ENCODE peak calls at places on chromosome 11, in ten cellular contexts. A is astrocyte; S is endodermal cell; Q is lower lobe of right lung; P is dorsolateral prefrontal cortex; H is tibial nerve; F is mammary epithelial cell; U is caudate nucleus; K is sigmoid colon; C is CD4-positive, alpha-beta T cell. Z is an unnamed sample.

GRCh38 chr11:91972665-91973266 is 251.9 kb upstream of the FAT3 start:
- DNase-seq in A (peak), S (no peak), Q (no peak), P (no peak), H (no peak), F (no peak), U (no peak), K (no peak), C (no peak), Z (no peak)

GRCh38 chr11:93984205-93984586 is 37.0 kb upstream of the HEPHL1 start:
- DNase-seq in A (peak), S (no peak), Q (no peak), P (no peak), H (no peak), F (no peak), U (no peak), K (no peak), C (no peak), Z (no peak)

GRCh38 chr11:57675176-57675941 is 7.4 kb downstream of the ZDHHC5 start:
- DNase-seq in A (no peak), S (no peak), Q (no peak), P (no peak), H (no peak), F (no peak), U (no peak), K (no peak), C (no peak), Z (no peak)

GRCh38 chr11:75268626-75269366 is 28.2 kb downstream of the TPBGL start:
- DNase-seq in A (no peak), S (peak), Q (no peak), P (peak), H (no peak), F (no peak), U (no peak), K (peak), C (no peak), Z (no peak)

GRCh38 chr11:76667271-76667818 is 3.2 kb downstream of the LRRC32 start:
- DNase-seq in A (no peak), S (peak), Q (peak), P (peak), H (no peak), F (no peak), U (no peak), K (peak), C (no peak), Z (no peak)

GRCh38 chr11:107957109-107957588 is 28.9 kb downstream of the RAB39A start:
- DNase-seq in A (no peak), S (no peak), Q (no peak), P (no peak), H (peak), F (no peak), U (no peak), K (no peak), C (no peak), Z (no peak)

GRCh38 chr11:33542921-33543320 is 157.7 kb downstream of the C11orf91 start:
- DNase-seq in A (no peak), S (peak), Q (peak), P (peak), H (peak), F (peak), U (peak), K (no peak), C (peak), Z (peak)

GRCh38 chr11:27912916-27913315 is 195.0 kb downstream of the KIF18A start:
- DNase-seq in A (peak), S (no peak), Q (no peak), P (no peak), H (no peak), F (no peak), U (no peak), K (no peak), C (no peak), Z (no peak)

GRCh38 chr11:2467695-2468055 is 22.9 kb downstream of the KCNQ1 start:
- DNase-seq in A (no peak), S (peak), Q (no peak), P (no peak), H (no peak), F (no peak), U (no peak), K (no peak), C (no peak), Z (no peak)

GRCh38 chr11:45412521-45412920 is 126.4 kb upstream of the SYT13 start:
- DNase-seq in A (no peak), S (peak), Q (no peak), P (no peak), H (no peak), F (no peak), U (no peak), K (no peak), C (no peak), Z (no peak)

GRCh38 chr11:34870548-34871209 is 45.5 kb downstream of the APIP start:
- DNase-seq in A (no peak), S (no peak), Q (no peak), P (no peak), H (no peak), F (no peak), U (no peak), K (no peak), C (no peak), Z (no peak)

GRCh38 chr11:82315093-82315492 is 418.6 kb downstream of the FAM181B start:
- DNase-seq in A (no peak), S (peak), Q (no peak), P (no peak), H (no peak), F (peak), U (no peak), K (peak), C (no peak), Z (no peak)

GRCh38 chr11:94740083-94740974 is 27.8 kb upstream of the AMOTL1 start:
- DNase-seq in A (no peak), S (peak), Q (peak), P (peak), H (no peak), F (no peak), U (peak), K (peak), C (no peak), Z (no peak)

GRCh38 chr11:113874920-113875413 is 405 bp downstream of the USP28 start:
- DNase-seq in A (peak), S (no peak), Q (no peak), P (no peak), H (no peak), F (peak), U (no peak), K (no peak), C (peak), Z (no peak)

GRCh38 chr11:61488651-61489291 is 19.8 kb upstream of the LRRC10B start:
- DNase-seq in A (no peak), S (peak), Q (no peak), P (no peak), H (peak), F (peak), U (no peak), K (no peak), C (no peak), Z (no peak)

GRCh38 chr11:72813740-72814138 is 472 bp upstream of the ATG16L2 start:
- DNase-seq in A (no peak), S (no peak), Q (peak), P (peak), H (peak), F (peak), U (peak), K (peak), C (no peak), Z (peak)

GRCh38 chr11:65454311-65454695 is 31.7 kb downstream of the NEAT1 start:
- DNase-seq in A (peak), S (no peak), Q (no peak), P (no peak), H (no peak), F (no peak), U (no peak), K (peak), C (no peak), Z (no peak)
- H3K27ac ChIP-seq in A (peak), S (no peak), Q (peak), P (peak), H (peak), F (peak), U (peak), K (peak), C (no peak), Z (peak)

DNA sequence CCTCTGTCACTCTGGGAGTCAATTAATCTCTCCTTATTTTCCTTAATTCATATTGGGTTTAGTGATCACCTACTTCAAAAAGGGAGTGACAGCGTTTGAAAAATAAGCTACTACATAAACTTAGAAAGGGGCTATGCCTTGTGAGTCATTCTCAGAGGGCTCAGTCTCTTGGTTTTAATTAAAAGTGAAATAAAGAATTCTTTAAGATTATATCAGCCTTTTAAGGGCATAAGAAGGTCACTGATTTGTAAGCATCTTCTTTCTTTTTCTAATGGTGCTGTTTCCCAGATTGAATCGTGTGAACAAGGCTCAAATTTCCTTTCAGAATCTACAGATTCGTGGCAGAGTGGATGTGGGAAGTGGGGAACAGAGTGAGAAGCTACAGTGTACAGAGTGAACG is 636.2 kb upstream of the CCDC90B start:
- DNase-seq in A (no peak), S (no peak), Q (no peak), P (no peak), H (no peak), F (no peak), U (no peak), K (no peak), C (no peak), Z (no peak)
- H3K27ac ChIP-seq in A (no peak), S (no peak), Q (no peak), P (no peak), H (no peak), F (no peak), U (no peak), K (no peak), C (no peak), Z (no peak)

GRCh38 chr11:128507936-128508335 is 79.4 kb downstream of the ETS1 start:
- DNase-seq in A (no peak), S (no peak), Q (no peak), P (no peak), H (no peak), F (no peak), U (no peak), K (no peak), C (no peak), Z (no peak)
- H3K27ac ChIP-seq in A (peak), S (no peak), Q (peak), P (no peak), H (peak), F (peak), U (no peak), K (peak), C (peak), Z (no peak)

GRCh38 chr11:126393143-126393542 is 37.7 kb downstream of the ST3GAL4 start:
- DNase-seq in A (no peak), S (no peak), Q (no peak), P (peak), H (peak), F (no peak), U (no peak), K (no peak), C (no peak), Z (no peak)
- H3K27ac ChIP-seq in A (no peak), S (no peak), Q (no peak), P (no peak), H (no peak), F (peak), U (no peak), K (peak), C (no peak), Z (peak)

GRCh38 chr11:117075186-117075585 is 23.0 kb downstream of the SIK3 start:
- DNase-seq in A (peak), S (no peak), Q (no peak), P (no peak), H (no peak), F (peak), U (no peak), K (no peak), C (no peak), Z (no peak)
- H3K27ac ChIP-seq in A (no peak), S (no peak), Q (no peak), P (peak), H (no peak), F (no peak), U (no peak), K (no peak), C (no peak), Z (peak)